ENCODE peak calls at places on chromosomes 3 and 15, in six cellular contexts. U is upper lobe of left lung, B is A549, N is HepG2, V is GM12878, Y is K562. Z is an unnamed sample.
A peak's percentile ranks its signal among the peaks of the same experiment; 100 is the strongest.

GRCh38 chr3:142385078-142385477 is 62.8 kb downstream of the XRN1 start:
- ATAC-seq in U (no peak), B (no peak), N (no peak), V (no peak), Y (no peak), Z (no peak)

GRCh38 chr3:151117044-151117443 is 31.6 kb downstream of the MED12L start:
- ATAC-seq in U (no peak), B (no peak), N (no peak), V (no peak), Y (no peak), Z (no peak)

GRCh38 chr3:184592411-184593200 is 31.0 kb downstream of the EPHB3 start:
- ATAC-seq in U (peak; percentile 56), B (peak; percentile 29), N (peak; percentile 25), V (no peak), Y (peak; percentile 22), Z (peak; percentile 19)

GRCh38 chr15:63998489-63998888 is 47.8 kb downstream of the DAPK2 start:
- ATAC-seq in U (no peak), B (peak; percentile 49), N (peak; percentile 40), V (peak; percentile 88), Y (no peak), Z (no peak)

GRCh38 chr3:30741870-30742269 is 135.5 kb downstream of the TGFBR2 start:
- ATAC-seq in U (no peak), B (no peak), N (no peak), V (no peak), Y (no peak), Z (no peak)

GRCh38 chr15:70714575-70714974 is 48.8 kb downstream of the UACA start:
- ATAC-seq in U (peak; percentile 47), B (peak; percentile 78), N (no peak), V (no peak), Y (no peak), Z (no peak)

GRCh38 chr3:188214442-188214841 is 60.5 kb downstream of the LPP start:
- ATAC-seq in U (peak; percentile 57), B (no peak), N (peak; percentile 34), V (no peak), Y (no peak), Z (no peak)

GRCh38 chr3:189548053-189548452 is 83.1 kb upstream of the TP63 start:
- ATAC-seq in U (no peak), B (no peak), N (no peak), V (no peak), Y (no peak), Z (no peak)

GRCh38 chr3:122094125-122094524 is 39.0 kb downstream of the CD86 start:
- ATAC-seq in U (no peak), B (no peak), N (no peak), V (peak; percentile 47), Y (no peak), Z (no peak)

GRCh38 chr15:92714071-92714456 is 58.5 kb upstream of the FAM174B start:
- ATAC-seq in U (peak; percentile 70), B (peak; percentile 80), N (peak; percentile 67), V (peak; percentile 52), Y (peak; percentile 23), Z (peak; percentile 26)

GRCh38 chr3:171435757-171436156 is 24.4 kb downstream of the TNIK start:
- ATAC-seq in U (no peak), B (no peak), N (no peak), V (peak; percentile 7), Y (peak; percentile 35), Z (no peak)

GRCh38 chr3:88334187-88334868 is 184.6 kb downstream of the C3orf38 start:
- ATAC-seq in U (no peak), B (no peak), N (no peak), V (no peak), Y (no peak), Z (no peak)

GRCh38 chr15:68415501-68416157 is 16.3 kb downstream of the ITGA11 start:
- ATAC-seq in U (peak; percentile 61), B (peak; percentile 14), N (no peak), V (peak; percentile 24), Y (peak; percentile 88), Z (peak; percentile 80)

GRCh38 chr3:71087109-71088018 is 496.2 kb downstream of the FOXP1 start:
- ATAC-seq in U (no peak), B (peak; percentile 67), N (peak; percentile 62), V (peak; percentile 88), Y (no peak), Z (no peak)

GRCh38 chr15:84960391-84961113 is 21.1 kb upstream of the PDE8A start:
- ATAC-seq in U (no peak), B (no peak), N (peak; percentile 37), V (no peak), Y (peak; percentile 74), Z (no peak)

GRCh38 chr3:36777424-36778218 is 13.3 kb upstream of the DCLK3 start:
- ATAC-seq in U (no peak), B (no peak), N (no peak), V (peak; percentile 63), Y (no peak), Z (no peak)

GRCh38 chr3:10553586-10554235 is 48.3 kb upstream of the ATP2B2 start:
- ATAC-seq in U (no peak), B (no peak), N (no peak), V (no peak), Y (peak; percentile 51), Z (no peak)

DNA sequence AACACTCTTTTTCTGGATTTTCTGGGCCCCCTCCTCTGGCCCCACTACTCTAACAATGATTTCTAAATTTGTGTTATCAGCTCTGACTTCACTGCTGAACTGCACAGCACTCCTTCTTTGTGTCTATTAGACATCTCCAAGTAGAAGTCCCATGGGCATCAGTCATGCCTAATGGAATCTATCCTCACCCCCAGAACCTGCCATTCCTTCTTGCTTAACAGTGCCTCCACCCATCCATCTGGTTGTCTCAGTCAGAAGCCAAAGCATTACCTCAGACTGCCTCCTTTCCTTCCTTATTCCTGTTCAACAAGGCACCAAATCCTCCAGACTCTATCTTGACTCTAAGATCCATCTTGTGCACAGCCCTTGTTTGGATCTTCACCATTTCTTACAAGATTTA is 36.2 kb downstream of the SSR3 start:
- ATAC-seq in U (peak; percentile 87), B (no peak), N (no peak), V (no peak), Y (no peak), Z (peak; percentile 81)
- TF ChIP-seq EP300 in U (no peak), B (no peak), N (no peak), V (no peak), Y (no peak), Z (no peak)

GRCh38 chr3:49132073-49132436 is 795 bp downstream of the LAMB2 start:
- ATAC-seq in U (no peak), B (no peak), N (no peak), V (no peak), Y (no peak), Z (no peak)

GRCh38 chr3:49131576-49131975 is 1.3 kb downstream of the LAMB2 start:
- ATAC-seq in U (no peak), B (no peak), N (no peak), V (no peak), Y (no peak), Z (no peak)

GRCh38 chr3:49131040-49131439 is 1.8 kb downstream of the LAMB2 start:
- ATAC-seq in U (no peak), B (no peak), N (no peak), V (no peak), Y (no peak), Z (no peak)

GRCh38 chr3:49133226-49133951 is 539 bp upstream of the LAMB2 start:
- ATAC-seq in U (peak; percentile 94), B (peak; percentile 91), N (peak; percentile 60), V (no peak), Y (peak; percentile 89), Z (peak; percentile 89)

DNA sequence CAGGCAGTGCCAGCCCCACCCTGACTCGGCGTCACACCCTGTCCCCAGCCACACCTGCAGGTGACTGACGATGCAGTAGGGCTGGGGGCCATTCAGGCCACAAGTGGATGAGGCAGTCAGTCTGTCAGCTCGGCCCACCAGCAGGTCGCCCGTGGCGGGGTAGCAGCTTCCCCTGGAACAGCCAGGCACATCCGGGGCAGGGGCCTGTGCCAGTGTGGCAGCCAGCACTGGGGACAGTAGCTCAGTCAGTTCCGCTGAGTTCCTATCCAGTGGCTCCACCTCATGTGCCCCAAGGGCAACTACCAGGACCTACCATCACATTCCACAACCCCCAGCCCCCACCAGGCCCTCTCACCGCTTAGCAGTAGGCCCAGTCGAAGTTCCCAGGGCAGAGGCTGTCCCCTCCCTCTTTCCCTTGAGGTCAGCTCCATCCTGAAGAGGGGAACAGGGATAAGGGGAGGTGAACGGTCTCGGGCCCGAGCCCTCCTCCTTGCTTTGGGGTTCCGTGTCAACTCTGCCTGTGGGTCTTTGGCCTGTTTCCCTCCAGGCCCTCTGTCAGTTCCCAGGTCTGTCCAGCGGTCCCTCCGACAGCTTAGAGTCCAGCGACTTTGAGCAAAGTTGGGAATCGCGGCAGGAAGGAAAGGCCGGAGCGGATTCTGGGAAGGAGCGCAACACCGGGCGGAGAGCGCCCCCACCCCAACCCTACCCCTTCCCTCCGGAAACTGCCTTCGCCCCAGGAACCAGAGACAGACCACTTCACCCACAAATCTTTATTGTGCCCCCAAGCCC is at the start of gene LAMB2:
- ATAC-seq in U (peak; percentile 91), B (peak; percentile 84), N (peak; percentile 69), V (peak; percentile 40), Y (peak; percentile 72), Z (peak; percentile 85)
- TF ChIP-seq POLR2A in U (peak; percentile 52), B (peak; percentile 29), N (peak; percentile 52), V (no peak), Y (no peak), Z (peak; percentile 2)

DNA sequence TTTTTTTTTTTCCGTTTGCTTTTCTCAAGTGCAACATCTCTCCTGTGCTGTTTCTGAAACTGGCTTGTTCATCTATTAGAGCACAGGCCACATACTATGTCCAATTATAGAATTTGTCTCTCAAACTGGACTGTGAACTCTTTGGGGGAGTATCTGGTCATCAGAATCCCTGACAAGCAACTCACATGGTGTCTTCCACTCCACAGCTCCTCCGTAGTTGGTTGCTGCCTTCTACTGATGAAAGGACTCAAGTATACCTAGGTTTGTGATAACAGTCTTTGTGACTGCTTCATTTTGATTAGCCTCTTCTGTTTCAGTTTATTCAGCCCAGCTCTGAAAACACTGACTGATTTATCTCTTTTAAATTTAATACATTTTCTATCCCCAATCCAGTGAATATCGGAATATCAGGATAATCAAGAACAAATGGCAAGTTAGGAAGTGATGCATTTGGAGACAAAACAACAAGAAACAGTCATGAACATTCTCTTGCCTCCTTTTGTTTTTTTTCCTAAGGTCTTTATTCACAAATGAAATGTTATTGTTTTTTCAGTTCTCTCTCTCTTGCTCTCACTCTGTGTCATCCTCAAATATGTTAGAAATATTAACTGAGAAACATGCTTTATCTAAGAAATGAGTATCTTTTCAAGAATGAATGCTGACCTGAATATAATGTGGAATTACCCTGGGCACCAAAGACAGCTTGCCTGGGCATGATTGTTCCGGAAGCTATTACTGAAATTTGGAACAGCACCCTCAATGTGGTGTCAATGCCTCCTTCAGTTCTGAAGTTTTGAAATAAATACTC is 51.2 kb downstream of the RBMS3 start:
- ATAC-seq in U (no peak), B (peak; percentile 10), N (no peak), V (peak; percentile 60), Y (no peak), Z (no peak)
- TF ChIP-seq EP300 in U (no peak), B (no peak), N (no peak), V (no peak), Y (no peak), Z (no peak)

GRCh38 chr15:44426975-44427755 is at the start of gene CTDSPL2:
- ATAC-seq in U (peak; percentile 99), B (peak; percentile 98), N (peak; percentile 97), V (peak; percentile 97), Y (peak; percentile 97), Z (peak; percentile 98)
- TF ChIP-seq POLR2A in U (peak; percentile 69), B (peak; percentile 63), N (peak; percentile 94), V (peak; percentile 93), Y (peak; percentile 94), Z (peak; percentile 42)